ENCODE peak calls at places on chromosomes 12 and 14, in ten cellular contexts. N is psoas muscle; Y is astrocyte of the spinal cord; A is IMR-90; O is right lobe of liver; E is NCI-H1092 treated with DMSO at 0.1 percent for 48 hours; R is pons; C is GM04504; W is H4; B is CD8-positive, alpha-beta memory T cell. V is an unnamed sample.

GRCh38 chr14:91714805-91715204 is 17.1 kb downstream of the CATSPERB start:
- DNase-seq in R (no peak), O (no peak), N (no peak), E (no peak), A (no peak), B (peak; percentile 46), W (no peak), Y (no peak), C (no peak), V (no peak)

GRCh38 chr12:121826318-121826954 is 22.6 kb downstream of the SETD1B start:
- DNase-seq in B (no peak), C (no peak), R (no peak), N (no peak), E (no peak), A (no peak), O (no peak), Y (no peak), W (no peak), V (no peak)

GRCh38 chr12:116498471-116498870 is 60.7 kb upstream of the MAP1LC3B2 start:
- DNase-seq in B (no peak), E (no peak), W (no peak), Y (no peak), N (no peak), O (no peak), A (no peak), C (peak; percentile 85), R (no peak), V (no peak)

GRCh38 chr12:12153596-12153995 is 82.9 kb downstream of the BCL2L14 start:
- DNase-seq in W (no peak), Y (no peak), N (no peak), B (no peak), C (no peak), A (no peak), R (no peak), O (no peak), E (no peak), V (no peak)

GRCh38 chr12:55822228-55822627 is 4.4 kb downstream of the ORMDL2 start:
- DNase-seq in Y (no peak), B (no peak), E (no peak), R (no peak), W (no peak), A (no peak), N (no peak), O (no peak), C (no peak), V (no peak)

GRCh38 chr14:102352213-102352612 is 10.5 kb downstream of the CINP start:
- DNase-seq in E (no peak), B (no peak), Y (no peak), A (no peak), R (peak; percentile 58), C (no peak), N (no peak), W (no peak), O (no peak), V (no peak)

GRCh38 chr12:86683568-86683991 is 427.4 kb upstream of the MGAT4C start:
- DNase-seq in A (peak; percentile 69), O (no peak), Y (peak; percentile 29), W (no peak), R (no peak), N (no peak), E (no peak), C (no peak), B (no peak), V (no peak)

GRCh38 chr14:20606190-20606901 is 15.2 kb upstream of the RNASE12 start:
- DNase-seq in Y (peak; percentile 11), E (peak; percentile 8), B (no peak), C (no peak), N (no peak), A (peak; percentile 34), W (peak; percentile 51), O (peak; percentile 93), R (peak; percentile 47), V (no peak)

GRCh38 chr14:102231476-102232347 is 73.3 kb downstream of the MOK start:
- DNase-seq in R (no peak), O (no peak), W (no peak), Y (no peak), C (no peak), E (no peak), B (no peak), A (no peak), N (no peak), V (no peak)

GRCh38 chr12:132451172-132451835 is 38.6 kb upstream of the FBRSL1 start:
- DNase-seq in C (no peak), O (no peak), B (no peak), A (no peak), Y (no peak), R (no peak), W (no peak), N (no peak), E (no peak), V (no peak)

GRCh38 chr14:23766737-23767401 is 130.7 kb downstream of the DHRS2 start:
- DNase-seq in C (no peak), N (no peak), B (no peak), A (no peak), Y (no peak), O (no peak), E (no peak), R (no peak), W (no peak), V (no peak)

GRCh38 chr14:31880935-31881334 is 196.2 kb upstream of the ARHGAP5 start:
- DNase-seq in W (peak; percentile 39), O (no peak), N (no peak), B (no peak), A (peak; percentile 90), C (peak; percentile 64), E (no peak), Y (peak; percentile 91), R (no peak), V (no peak)

GRCh38 chr12:76199808-76200207 is 115.3 kb upstream of the NAP1L1 start:
- DNase-seq in R (no peak), W (peak; percentile 74), N (no peak), A (peak; percentile 89), E (no peak), Y (peak; percentile 77), C (no peak), O (no peak), B (no peak), V (no peak)

GRCh38 chr12:55720071-55720564 is at the start of gene RDH5:
- DNase-seq in R (no peak), B (no peak), A (peak; percentile 89), Y (peak; percentile 78), O (peak; percentile 92), N (peak; percentile 93), E (no peak), C (no peak), W (peak; percentile 46), V (no peak)

GRCh38 chr14:65704850-65705249 is 292.3 kb downstream of the FUT8 start:
- DNase-seq in B (no peak), E (no peak), C (no peak), O (no peak), W (no peak), N (no peak), R (no peak), Y (no peak), A (no peak), V (no peak)

GRCh38 chr14:61320806-61321384 is 484 bp upstream of the PRKCH start:
- DNase-seq in C (no peak), W (no peak), E (no peak), R (no peak), N (peak; percentile 60), B (no peak), O (no peak), A (no peak), Y (no peak), V (peak; percentile 30)

GRCh38 chr14:23183479-23183878 is at the start of gene SLC7A8:
- DNase-seq in R (peak; percentile 45), A (no peak), O (peak; percentile 58), W (no peak), B (no peak), C (no peak), E (peak; percentile 13), Y (peak; percentile 10), N (peak; percentile 71), V (peak; percentile 28)

GRCh38 chr14:29925106-29925722 is 2.4 kb downstream of the PRKD1 start:
- DNase-seq in N (no peak), E (no peak), W (no peak), R (no peak), Y (peak; percentile 51), O (no peak), A (peak; percentile 80), B (no peak), C (no peak), V (no peak)

GRCh38 chr14:97413991-97414717 is 617.0 kb downstream of the VRK1 start:
- DNase-seq in N (no peak), E (no peak), W (no peak), R (no peak), A (no peak), Y (no peak), B (no peak), O (no peak), C (no peak), V (no peak)

GRCh38 chr14:74492413-74493342 is at the start of gene NPC2:
- DNase-seq in W (no peak), B (no peak), N (no peak), Y (peak; percentile 18), C (no peak), A (no peak), O (no peak), E (no peak), R (peak; percentile 55), V (no peak)

GRCh38 chr12:119691202-119691846 is 23.4 kb downstream of the PRKAB1 start:
- DNase-seq in N (no peak), C (no peak), A (no peak), O (no peak), E (no peak), B (no peak), W (no peak), R (no peak), Y (no peak), V (no peak)

GRCh38 chr12:111503116-111503515 is 96.0 kb downstream of the ATXN2 start:
- DNase-seq in O (no peak), C (no peak), N (no peak), E (no peak), B (no peak), A (peak; percentile 65), R (no peak), Y (no peak), W (no peak), V (no peak)

GRCh38 chr12:42603246-42603645 is 13.7 kb upstream of the PRICKLE1 start:
- DNase-seq in N (no peak), Y (no peak), W (no peak), E (no peak), B (no peak), R (no peak), A (no peak), O (no peak), C (no peak), V (no peak)

GRCh38 chr14:67166450-67166853 is 22.8 kb upstream of the GARIN2 start:
- DNase-seq in N (no peak), A (peak; percentile 58), O (no peak), W (peak; percentile 36), E (peak; percentile 20), Y (peak; percentile 51), C (peak; percentile 20), B (no peak), R (peak; percentile 76), V (no peak)

GRCh38 chr12:88893801-88894200 is 313.5 kb upstream of the KITLG start:
- DNase-seq in E (peak; percentile 19), A (peak; percentile 5), R (no peak), W (no peak), O (no peak), Y (no peak), B (no peak), C (no peak), N (no peak), V (no peak)

GRCh38 chr14:91269076-91269991 is 24.8 kb upstream of the GPR68 start:
- DNase-seq in N (peak; percentile 70), W (no peak), R (no peak), B (no peak), Y (no peak), A (no peak), E (no peak), O (no peak), C (no peak), V (peak; percentile 35)

GRCh38 chr12:131620520-131620919 is 90.4 kb upstream of the SFSWAP start:
- DNase-seq in E (no peak), R (no peak), C (no peak), A (no peak), B (no peak), O (no peak), W (no peak), Y (no peak), N (no peak), V (no peak)

GRCh38 chr12:38931461-38931860 is 26.1 kb upstream of the CPNE8 start:
- DNase-seq in N (no peak), E (no peak), A (no peak), O (no peak), C (no peak), B (no peak), R (no peak), Y (no peak), W (no peak), V (no peak)

V was measured in heart right ventricle.